ENCODE peak calls at places on chromosome 9, in six cellular contexts. One of them, this sample, is unnamed.

GRCh38 chr9:121684381-121685145 is 33.1 kb downstream of the DAB2IP start:
- DNase-seq in fibroblast of lung: no peak
- DNase-seq in IMR-90: no peak
- DNase-seq in GM06990: no peak
- DNase-seq in lung: no peak
- DNase-seq in H9: peak
- DNase-seq in this sample: no peak

GRCh38 chr9:126483468-126484056 is 130.2 kb upstream of the LMX1B start:
- DNase-seq in lung: no peak
- DNase-seq in fibroblast of lung: no peak
- DNase-seq in H9: no peak
- DNase-seq in IMR-90: no peak
- DNase-seq in GM06990: no peak
- DNase-seq in this sample: no peak

GRCh38 chr9:125655074-125655633 is 51.9 kb downstream of the MAPKAP1 start:
- DNase-seq in fibroblast of lung: no peak
- DNase-seq in IMR-90: no peak
- DNase-seq in lung: no peak
- DNase-seq in H9: no peak
- DNase-seq in GM06990: no peak
- DNase-seq in this sample: no peak

GRCh38 chr9:6024035-6024554 is 8.7 kb upstream of the RANBP6 start:
- DNase-seq in H9: no peak
- DNase-seq in GM06990: peak
- DNase-seq in IMR-90: no peak
- DNase-seq in lung: no peak
- DNase-seq in fibroblast of lung: no peak
- DNase-seq in this sample: no peak

GRCh38 chr9:77587036-77587435 is 61.1 kb downstream of the GNA14 start:
- DNase-seq in H9: no peak
- DNase-seq in GM06990: no peak
- DNase-seq in lung: no peak
- DNase-seq in IMR-90: no peak
- DNase-seq in fibroblast of lung: peak
- DNase-seq in this sample: no peak

GRCh38 chr9:124045076-124045829 is 33.7 kb downstream of the LHX2 start:
- DNase-seq in IMR-90: peak
- DNase-seq in GM06990: no peak
- DNase-seq in fibroblast of lung: peak
- DNase-seq in H9: peak
- DNase-seq in lung: no peak
- DNase-seq in this sample: no peak

GRCh38 chr9:13974891-13975290 is 339.1 kb downstream of the NFIB start:
- DNase-seq in GM06990: no peak
- DNase-seq in H9: no peak
- DNase-seq in IMR-90: no peak
- DNase-seq in lung: no peak
- DNase-seq in fibroblast of lung: peak
- DNase-seq in this sample: no peak

GRCh38 chr9:15231788-15232635 is 75.0 kb downstream of the TTC39B start:
- DNase-seq in IMR-90: no peak
- DNase-seq in fibroblast of lung: peak
- DNase-seq in GM06990: peak
- DNase-seq in lung: no peak
- DNase-seq in H9: peak
- DNase-seq in this sample: no peak

GRCh38 chr9:91771864-91772263 is 178.2 kb downstream of the ROR2 start:
- DNase-seq in IMR-90: no peak
- DNase-seq in GM06990: no peak
- DNase-seq in H9: no peak
- DNase-seq in fibroblast of lung: peak
- DNase-seq in lung: no peak
- DNase-seq in this sample: no peak

GRCh38 chr9:86637515-86637914 is 283.3 kb upstream of the TUT7 start:
- DNase-seq in fibroblast of lung: peak
- DNase-seq in GM06990: peak
- DNase-seq in IMR-90: peak
- DNase-seq in lung: no peak
- DNase-seq in H9: peak
- DNase-seq in this sample: peak

GRCh38 chr9:88791105-88791805 is 200.0 kb upstream of the S1PR3 start:
- DNase-seq in IMR-90: peak
- DNase-seq in lung: no peak
- DNase-seq in H9: no peak
- DNase-seq in fibroblast of lung: peak
- DNase-seq in GM06990: no peak
- DNase-seq in this sample: peak

GRCh38 chr9:126637002-126637849 is 23.5 kb downstream of the LMX1B start:
- DNase-seq in fibroblast of lung: no peak
- DNase-seq in GM06990: no peak
- DNase-seq in lung: no peak
- DNase-seq in H9: no peak
- DNase-seq in IMR-90: no peak
- DNase-seq in this sample: no peak

GRCh38 chr9:130042931-130043653 is at the start of gene FNBP1:
- DNase-seq in H9: peak
- DNase-seq in lung: peak
- DNase-seq in IMR-90: peak
- DNase-seq in GM06990: peak
- DNase-seq in fibroblast of lung: peak
- DNase-seq in this sample: peak

GRCh38 chr9:36517131-36517530 is 55.6 kb upstream of the MELK start:
- DNase-seq in fibroblast of lung: peak
- DNase-seq in IMR-90: no peak
- DNase-seq in H9: no peak
- DNase-seq in lung: no peak
- DNase-seq in GM06990: no peak
- DNase-seq in this sample: no peak

GRCh38 chr9:37859043-37859442 is 44.9 kb downstream of the SLC25A51 start:
- DNase-seq in H9: no peak
- DNase-seq in GM06990: no peak
- DNase-seq in IMR-90: peak
- DNase-seq in fibroblast of lung: no peak
- DNase-seq in lung: no peak
- DNase-seq in this sample: peak

GRCh38 chr9:38309324-38310195 is 82.9 kb upstream of the ALDH1B1 start:
- DNase-seq in lung: no peak
- DNase-seq in fibroblast of lung: peak
- DNase-seq in GM06990: no peak
- DNase-seq in H9: no peak
- DNase-seq in IMR-90: peak
- DNase-seq in this sample: peak

GRCh38 chr9:81526587-81526986 is 162.8 kb downstream of the TLE1 start:
- DNase-seq in IMR-90: peak
- DNase-seq in lung: no peak
- DNase-seq in H9: no peak
- DNase-seq in fibroblast of lung: peak
- DNase-seq in GM06990: no peak
- DNase-seq in this sample: peak

GRCh38 chr9:113187935-113188595 is 33.0 kb downstream of the FKBP15 start:
- DNase-seq in GM06990: no peak
- DNase-seq in fibroblast of lung: peak
- DNase-seq in lung: peak
- DNase-seq in IMR-90: peak
- DNase-seq in H9: no peak
- DNase-seq in this sample: peak

GRCh38 chr9:122900791-122901190 is 4.4 kb downstream of the RC3H2 start:
- DNase-seq in IMR-90: peak
- DNase-seq in fibroblast of lung: peak
- DNase-seq in GM06990: no peak
- DNase-seq in lung: no peak
- DNase-seq in H9: no peak
- DNase-seq in this sample: no peak

GRCh38 chr9:83765376-83765775 is 52.2 kb downstream of the GKAP1 start:
- DNase-seq in fibroblast of lung: no peak
- DNase-seq in lung: no peak
- DNase-seq in H9: no peak
- DNase-seq in IMR-90: no peak
- DNase-seq in GM06990: no peak
- DNase-seq in this sample: no peak

GRCh38 chr9:138116521-138116920 is 238.9 kb downstream of the CACNA1B start:
- DNase-seq in lung: no peak
- DNase-seq in fibroblast of lung: no peak
- DNase-seq in H9: no peak
- DNase-seq in GM06990: no peak
- DNase-seq in IMR-90: no peak
- DNase-seq in this sample: no peak

GRCh38 chr9:114050646-114051045 is 27.5 kb downstream of the AMBP start:
- DNase-seq in fibroblast of lung: no peak
- DNase-seq in IMR-90: no peak
- DNase-seq in lung: no peak
- DNase-seq in GM06990: no peak
- DNase-seq in H9: no peak
- DNase-seq in this sample: no peak

GRCh38 chr9:127093319-127094020 is 29.0 kb downstream of the ANGPTL2 start:
- DNase-seq in fibroblast of lung: no peak
- DNase-seq in GM06990: no peak
- DNase-seq in lung: no peak
- DNase-seq in IMR-90: no peak
- DNase-seq in H9: no peak
- DNase-seq in this sample: no peak

DNA sequence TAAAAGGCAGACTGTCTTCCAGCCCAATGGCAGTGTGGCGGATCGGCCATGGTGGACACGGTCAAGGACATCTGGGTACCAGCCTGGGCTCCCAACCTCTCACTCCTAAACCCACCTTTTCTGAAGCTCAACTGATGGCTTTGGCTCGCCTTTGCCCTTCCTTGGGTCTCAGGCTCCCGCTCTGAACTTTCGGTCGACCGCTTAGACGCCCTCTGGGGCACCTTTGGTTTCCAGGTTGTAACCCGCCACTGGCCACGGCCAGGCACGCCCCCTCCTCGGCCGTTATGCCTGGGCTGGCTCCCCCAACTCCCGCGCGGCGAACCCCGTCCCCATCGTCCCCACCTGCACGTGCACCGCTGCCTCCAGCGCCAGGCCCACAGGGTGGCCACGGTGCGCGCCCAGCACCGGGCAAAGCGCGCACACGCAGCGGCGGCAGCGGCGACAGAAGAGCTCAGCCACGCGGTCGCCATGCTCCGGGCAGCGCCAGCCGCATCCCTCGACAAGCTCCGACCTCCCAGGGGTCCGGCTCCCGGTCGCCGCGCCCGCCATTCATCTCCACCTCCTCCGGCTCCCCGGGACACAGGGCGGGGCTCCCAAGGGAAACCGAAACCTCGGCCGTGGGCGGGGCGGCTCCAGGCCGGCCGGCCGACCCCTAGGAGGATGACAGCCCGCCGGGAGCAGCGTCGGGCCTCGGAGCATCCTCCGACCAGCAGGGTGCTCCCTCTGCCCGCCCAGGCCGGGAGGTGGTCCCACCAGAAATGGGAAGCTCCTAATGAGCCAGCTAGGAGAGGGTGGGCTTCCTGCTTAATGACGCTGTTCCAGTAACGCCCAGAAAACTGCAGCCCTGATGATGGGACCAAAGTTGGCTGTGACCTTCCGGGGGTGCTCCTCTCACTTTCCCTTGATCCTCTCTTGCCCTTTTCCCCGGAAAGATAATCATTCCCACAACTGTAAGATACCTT is at the start of gene TRIM14:
- DNase-seq in H9: peak
- DNase-seq in fibroblast of lung: peak
- DNase-seq in GM06990: peak
- DNase-seq in IMR-90: peak
- DNase-seq in lung: peak
- DNase-seq in this sample: peak
- TF ChIP-seq CTCF in H9: peak
- TF ChIP-seq CTCF in fibroblast of lung: peak
- TF ChIP-seq CTCF in GM06990: peak
- TF ChIP-seq CTCF in IMR-90: peak
- TF ChIP-seq CTCF in lung: peak
- TF ChIP-seq CTCF in this sample: peak

DNA sequence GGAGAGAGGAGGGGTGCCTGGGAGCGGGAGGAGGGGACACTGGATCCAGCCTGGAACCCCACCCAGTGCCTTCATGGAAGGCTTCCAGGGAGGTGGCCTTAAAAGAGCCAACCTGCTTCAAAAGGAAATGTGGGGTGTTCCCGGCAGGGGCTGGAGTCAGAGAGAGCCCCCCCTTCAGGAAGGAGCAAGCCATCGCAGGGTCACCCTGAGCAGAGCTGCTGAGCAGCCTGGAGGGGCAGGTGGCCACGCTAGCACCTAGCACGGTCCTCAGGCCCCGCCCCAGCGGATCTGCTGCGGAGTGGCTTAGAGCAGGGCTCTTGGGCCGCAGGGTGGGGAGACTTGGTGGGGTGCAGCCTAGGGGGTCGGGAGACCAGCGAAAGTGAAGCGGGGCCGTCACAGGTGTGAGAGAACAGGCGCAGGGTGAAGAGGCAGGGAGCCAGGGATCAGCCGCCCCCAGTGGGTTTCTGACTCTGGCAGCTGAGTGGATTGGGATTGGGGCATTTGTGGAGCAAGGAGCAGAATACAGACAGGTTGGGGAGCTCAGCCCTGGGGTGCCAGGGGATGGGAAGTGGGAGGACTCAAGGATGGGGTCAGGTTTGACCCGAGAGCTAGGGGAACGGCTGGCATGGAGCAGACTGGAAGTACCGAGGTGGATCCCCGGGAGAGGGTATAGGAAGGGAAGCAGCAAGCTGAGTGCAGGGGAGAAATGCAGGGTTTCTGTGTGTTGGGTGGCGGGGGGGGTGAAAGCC is 1.5 kb downstream of the LCN2 start:
- DNase-seq in IMR-90: no peak
- DNase-seq in lung: no peak
- DNase-seq in fibroblast of lung: no peak
- DNase-seq in GM06990: no peak
- DNase-seq in H9: peak
- DNase-seq in this sample: no peak
- TF ChIP-seq CTCF in IMR-90: peak
- TF ChIP-seq CTCF in lung: no peak
- TF ChIP-seq CTCF in fibroblast of lung: peak
- TF ChIP-seq CTCF in GM06990: peak
- TF ChIP-seq CTCF in H9: peak
- TF ChIP-seq CTCF in this sample: peak

GRCh38 chr9:115165233-115165632 is 47.3 kb upstream of the TNC start:
- DNase-seq in fibroblast of lung: no peak
- DNase-seq in H9: no peak
- DNase-seq in GM06990: no peak
- DNase-seq in IMR-90: no peak
- DNase-seq in lung: no peak
- DNase-seq in this sample: no peak
- TF ChIP-seq CTCF in fibroblast of lung: no peak
- TF ChIP-seq CTCF in H9: no peak
- TF ChIP-seq CTCF in GM06990: no peak
- TF ChIP-seq CTCF in IMR-90: no peak
- TF ChIP-seq CTCF in lung: no peak
- TF ChIP-seq CTCF in this sample: no peak

DNA sequence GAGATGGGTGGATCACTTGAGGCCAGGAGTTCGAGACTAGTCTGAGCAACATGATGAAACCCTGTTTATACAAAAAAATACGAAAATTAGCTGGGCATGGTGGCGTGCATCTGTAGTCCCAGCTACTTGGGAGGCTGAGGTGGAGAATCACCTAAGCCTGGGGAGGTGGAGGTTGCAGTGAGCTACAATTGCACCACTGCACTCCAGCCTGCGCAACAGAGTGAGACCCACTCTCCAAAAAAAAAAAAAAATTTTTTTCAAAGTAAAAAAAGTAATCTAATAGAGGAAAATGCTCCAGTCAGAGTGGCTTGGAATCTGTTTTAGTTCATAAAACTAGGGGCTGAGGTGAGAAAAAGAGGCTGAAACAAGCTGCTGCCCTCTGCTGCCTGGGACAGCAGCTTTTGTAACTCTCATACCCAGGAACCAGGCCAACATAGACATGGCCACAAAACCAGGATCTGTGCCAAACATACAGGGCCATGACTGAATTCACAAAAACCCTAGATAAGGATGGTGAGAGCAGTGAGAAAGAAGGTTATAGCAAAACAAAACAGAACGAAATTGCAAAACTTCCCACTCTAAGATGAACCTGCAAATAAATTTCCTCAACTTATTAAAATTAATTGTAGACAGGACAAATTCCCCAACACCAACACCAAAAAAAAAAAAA is 13.1 kb upstream of the DCAF12 start:
- DNase-seq in GM06990: no peak
- DNase-seq in fibroblast of lung: peak
- DNase-seq in H9: no peak
- DNase-seq in IMR-90: peak
- DNase-seq in lung: peak
- DNase-seq in this sample: peak
- TF ChIP-seq CTCF in GM06990: peak
- TF ChIP-seq CTCF in fibroblast of lung: peak
- TF ChIP-seq CTCF in H9: peak
- TF ChIP-seq CTCF in IMR-90: peak
- TF ChIP-seq CTCF in lung: no peak
- TF ChIP-seq CTCF in this sample: peak

This sample was measured in HFFc6.